ENCODE peak calls at places on chromosomes 2 and 18, in seven cellular contexts. One of them, this sample, is unnamed.

GRCh38 chr2:16181062-16181740 is 240.9 kb downstream of the MYCN start:
- DNase-seq in effector memory CD8-positive, alpha-beta T cell: no peak
- DNase-seq in T-helper 17 cell: no peak
- DNase-seq in pons: no peak
- DNase-seq in kidney tubule cell: no peak
- DNase-seq in SW480: no peak
- DNase-seq in foreskin fibroblast: no peak
- DNase-seq in this sample: no peak

GRCh38 chr2:211144078-211144477 is 587.7 kb downstream of the CPS1 start:
- DNase-seq in effector memory CD8-positive, alpha-beta T cell: no peak
- DNase-seq in T-helper 17 cell: no peak
- DNase-seq in pons: no peak
- DNase-seq in kidney tubule cell: peak; percentile 34
- DNase-seq in SW480: no peak
- DNase-seq in foreskin fibroblast: peak; percentile 17
- DNase-seq in this sample: peak; percentile 26

GRCh38 chr2:102789349-102790085 is 27.7 kb downstream of the TMEM182 start:
- DNase-seq in effector memory CD8-positive, alpha-beta T cell: no peak
- DNase-seq in T-helper 17 cell: no peak
- DNase-seq in pons: no peak
- DNase-seq in kidney tubule cell: no peak
- DNase-seq in SW480: no peak
- DNase-seq in foreskin fibroblast: no peak
- DNase-seq in this sample: no peak

GRCh38 chr2:100818606-100819364 is 1.2 kb upstream of the NPAS2 start:
- DNase-seq in effector memory CD8-positive, alpha-beta T cell: no peak
- DNase-seq in T-helper 17 cell: no peak
- DNase-seq in pons: no peak
- DNase-seq in kidney tubule cell: peak; percentile 70
- DNase-seq in SW480: peak; percentile 68
- DNase-seq in foreskin fibroblast: peak; percentile 89
- DNase-seq in this sample: peak; percentile 63

GRCh38 chr2:122384768-122385333 is 629.4 kb downstream of the TSN start:
- DNase-seq in effector memory CD8-positive, alpha-beta T cell: no peak
- DNase-seq in T-helper 17 cell: no peak
- DNase-seq in pons: no peak
- DNase-seq in kidney tubule cell: no peak
- DNase-seq in SW480: no peak
- DNase-seq in foreskin fibroblast: no peak
- DNase-seq in this sample: no peak

GRCh38 chr2:189762551-189763298 is at the start of gene OSGEPL1:
- DNase-seq in effector memory CD8-positive, alpha-beta T cell: peak; percentile 89
- DNase-seq in T-helper 17 cell: peak; percentile 83
- DNase-seq in pons: peak; percentile 96
- DNase-seq in kidney tubule cell: peak; percentile 94
- DNase-seq in SW480: peak; percentile 98
- DNase-seq in foreskin fibroblast: peak; percentile 94
- DNase-seq in this sample: peak; percentile 96

GRCh38 chr2:191933307-191934105 is 86.6 kb upstream of the CAVIN2 start:
- DNase-seq in effector memory CD8-positive, alpha-beta T cell: no peak
- DNase-seq in T-helper 17 cell: no peak
- DNase-seq in pons: no peak
- DNase-seq in kidney tubule cell: peak; percentile 72
- DNase-seq in SW480: no peak
- DNase-seq in foreskin fibroblast: peak; percentile 51
- DNase-seq in this sample: no peak

GRCh38 chr2:26670171-26670570 is 22.4 kb upstream of the KCNK3 start:
- DNase-seq in effector memory CD8-positive, alpha-beta T cell: no peak
- DNase-seq in T-helper 17 cell: no peak
- DNase-seq in pons: no peak
- DNase-seq in kidney tubule cell: peak; percentile 20
- DNase-seq in SW480: no peak
- DNase-seq in foreskin fibroblast: peak; percentile 66
- DNase-seq in this sample: no peak

GRCh38 chr2:33220533-33220932 is 255.9 kb upstream of the RASGRP3 start:
- DNase-seq in effector memory CD8-positive, alpha-beta T cell: no peak
- DNase-seq in T-helper 17 cell: no peak
- DNase-seq in pons: no peak
- DNase-seq in kidney tubule cell: no peak
- DNase-seq in SW480: no peak
- DNase-seq in foreskin fibroblast: no peak
- DNase-seq in this sample: no peak

GRCh38 chr18:12000072-12000659 is 18.9 kb downstream of the IMPA2 start:
- DNase-seq in effector memory CD8-positive, alpha-beta T cell: no peak
- DNase-seq in T-helper 17 cell: no peak
- DNase-seq in pons: no peak
- DNase-seq in kidney tubule cell: no peak
- DNase-seq in SW480: no peak
- DNase-seq in foreskin fibroblast: no peak
- DNase-seq in this sample: no peak

GRCh38 chr18:10406172-10406663 is 48.2 kb upstream of the APCDD1 start:
- DNase-seq in effector memory CD8-positive, alpha-beta T cell: no peak
- DNase-seq in T-helper 17 cell: no peak
- DNase-seq in pons: no peak
- DNase-seq in kidney tubule cell: no peak
- DNase-seq in SW480: no peak
- DNase-seq in foreskin fibroblast: no peak
- DNase-seq in this sample: no peak

GRCh38 chr2:143229952-143230351 is 100.7 kb downstream of the ARHGAP15 start:
- DNase-seq in effector memory CD8-positive, alpha-beta T cell: no peak
- DNase-seq in T-helper 17 cell: no peak
- DNase-seq in pons: no peak
- DNase-seq in kidney tubule cell: no peak
- DNase-seq in SW480: no peak
- DNase-seq in foreskin fibroblast: no peak
- DNase-seq in this sample: no peak

GRCh38 chr2:73933194-73933593 is 6.5 kb downstream of the DGUOK start:
- DNase-seq in effector memory CD8-positive, alpha-beta T cell: no peak
- DNase-seq in T-helper 17 cell: no peak
- DNase-seq in pons: no peak
- DNase-seq in kidney tubule cell: peak; percentile 20
- DNase-seq in SW480: no peak
- DNase-seq in foreskin fibroblast: no peak
- DNase-seq in this sample: no peak

GRCh38 chr2:20625491-20625919 is 25.4 kb downstream of the HS1BP3 start:
- DNase-seq in effector memory CD8-positive, alpha-beta T cell: no peak
- DNase-seq in T-helper 17 cell: no peak
- DNase-seq in pons: no peak
- DNase-seq in kidney tubule cell: no peak
- DNase-seq in SW480: no peak
- DNase-seq in foreskin fibroblast: no peak
- DNase-seq in this sample: no peak

GRCh38 chr2:43220229-43220981 is 6.0 kb downstream of the ZFP36L2 start:
- DNase-seq in effector memory CD8-positive, alpha-beta T cell: no peak
- DNase-seq in T-helper 17 cell: no peak
- DNase-seq in pons: peak; percentile 83
- DNase-seq in kidney tubule cell: no peak
- DNase-seq in SW480: no peak
- DNase-seq in foreskin fibroblast: peak; percentile 59
- DNase-seq in this sample: peak; percentile 49

GRCh38 chr2:122883849-122884248 is 1128.4 kb downstream of the TSN start:
- DNase-seq in effector memory CD8-positive, alpha-beta T cell: no peak
- DNase-seq in T-helper 17 cell: no peak
- DNase-seq in pons: no peak
- DNase-seq in kidney tubule cell: no peak
- DNase-seq in SW480: no peak
- DNase-seq in foreskin fibroblast: no peak
- DNase-seq in this sample: no peak

GRCh38 chr2:236884776-236885175 is 200.9 kb upstream of the COPS8 start:
- DNase-seq in effector memory CD8-positive, alpha-beta T cell: no peak
- DNase-seq in T-helper 17 cell: no peak
- DNase-seq in pons: no peak
- DNase-seq in kidney tubule cell: no peak
- DNase-seq in SW480: no peak
- DNase-seq in foreskin fibroblast: no peak
- DNase-seq in this sample: no peak

GRCh38 chr18:24388975-24389374 is 8.6 kb downstream of the OSBPL1A start:
- DNase-seq in effector memory CD8-positive, alpha-beta T cell: no peak
- DNase-seq in T-helper 17 cell: no peak
- DNase-seq in pons: no peak
- DNase-seq in kidney tubule cell: no peak
- DNase-seq in SW480: no peak
- DNase-seq in foreskin fibroblast: no peak
- DNase-seq in this sample: no peak

GRCh38 chr18:67589325-67589724 is 72.8 kb upstream of the DSEL start:
- DNase-seq in effector memory CD8-positive, alpha-beta T cell: no peak
- DNase-seq in T-helper 17 cell: no peak
- DNase-seq in pons: no peak
- DNase-seq in kidney tubule cell: no peak
- DNase-seq in SW480: no peak
- DNase-seq in foreskin fibroblast: no peak
- DNase-seq in this sample: no peak

GRCh38 chr2:68193144-68193543 is 35.5 kb downstream of the PNO1 start:
- DNase-seq in effector memory CD8-positive, alpha-beta T cell: no peak
- DNase-seq in T-helper 17 cell: no peak
- DNase-seq in pons: no peak
- DNase-seq in kidney tubule cell: no peak
- DNase-seq in SW480: no peak
- DNase-seq in foreskin fibroblast: no peak
- DNase-seq in this sample: no peak

GRCh38 chr2:96848264-96848663 is 4.4 kb upstream of the ANKRD23 start:
- DNase-seq in effector memory CD8-positive, alpha-beta T cell: no peak
- DNase-seq in T-helper 17 cell: no peak
- DNase-seq in pons: no peak
- DNase-seq in kidney tubule cell: no peak
- DNase-seq in SW480: no peak
- DNase-seq in foreskin fibroblast: no peak
- DNase-seq in this sample: no peak

GRCh38 chr18:5057348-5058012 is 139.6 kb downstream of the AKAIN1 start:
- DNase-seq in effector memory CD8-positive, alpha-beta T cell: peak; percentile 14
- DNase-seq in T-helper 17 cell: peak; percentile 12
- DNase-seq in pons: peak; percentile 64
- DNase-seq in kidney tubule cell: peak; percentile 52
- DNase-seq in SW480: peak; percentile 54
- DNase-seq in foreskin fibroblast: peak; percentile 2
- DNase-seq in this sample: peak; percentile 75

GRCh38 chr2:45699032-45699658 is 47.7 kb downstream of the PRKCE start:
- DNase-seq in effector memory CD8-positive, alpha-beta T cell: no peak
- DNase-seq in T-helper 17 cell: no peak
- DNase-seq in pons: no peak
- DNase-seq in kidney tubule cell: peak; percentile 82
- DNase-seq in SW480: no peak
- DNase-seq in foreskin fibroblast: peak; percentile 87
- DNase-seq in this sample: no peak

GRCh38 chr18:44862112-44862511 is 181.4 kb downstream of the SETBP1 start:
- DNase-seq in effector memory CD8-positive, alpha-beta T cell: no peak
- DNase-seq in T-helper 17 cell: no peak
- DNase-seq in pons: no peak
- DNase-seq in kidney tubule cell: no peak
- DNase-seq in SW480: no peak
- DNase-seq in foreskin fibroblast: no peak
- DNase-seq in this sample: no peak

This sample was measured in HT-29.